ENCODE peak calls at places on chromosomes 12 and 14, in four cellular contexts. A is Panc1, J is K562, W is HepG2. C is an unnamed sample.

GRCh38 chr12:131123817-131124216 is 170.1 kb downstream of the ADGRD1 start:
- DNase-seq in W (no peak), J (no peak), A (no peak), C (no peak)

GRCh38 chr12:131506426-131506825 is 204.5 kb upstream of the SFSWAP start:
- DNase-seq in W (no peak), A (no peak), J (no peak), C (no peak)

GRCh38 chr12:42278116-42278485 is 40.1 kb upstream of the YAF2 start:
- DNase-seq in J (no peak), W (no peak), A (no peak), C (no peak)

GRCh38 chr12:59151243-59151642 is 230.9 kb upstream of the LRIG3 start:
- DNase-seq in J (no peak), W (no peak), A (no peak), C (no peak)

GRCh38 chr12:4979737-4980136 is 63.9 kb upstream of the KCNA5 start:
- DNase-seq in W (no peak), J (no peak), A (no peak), C (no peak)

GRCh38 chr12:85519163-85519562 is 239.1 kb downstream of the ALX1 start:
- DNase-seq in J (no peak), A (no peak), W (no peak), C (no peak)

GRCh38 chr14:105091335-105092123 is 26.3 kb upstream of the GPR132 start:
- DNase-seq in J (no peak), W (peak; percentile 71), A (no peak), C (peak; percentile 77)

GRCh38 chr14:97796511-97796910 is 999.3 kb downstream of the VRK1 start:
- DNase-seq in W (no peak), J (no peak), A (no peak), C (no peak)

GRCh38 chr12:3168775-3169221 is 91.6 kb downstream of the TSPAN9 start:
- DNase-seq in A (peak; percentile 22), J (peak; percentile 21), W (no peak), C (peak; percentile 72)

GRCh38 chr12:109678732-109679131 is 34.9 kb upstream of the FAM222A start:
- DNase-seq in A (no peak), J (no peak), W (no peak), C (no peak)

GRCh38 chr12:88624911-88625310 is 44.6 kb upstream of the KITLG start:
- DNase-seq in A (no peak), W (no peak), J (no peak), C (no peak)

GRCh38 chr12:6834254-6834653 is 6.0 kb downstream of the P3H3 start:
- DNase-seq in W (no peak), J (no peak), A (no peak), C (no peak)

GRCh38 chr14:43894534-43894933 is 612.5 kb downstream of the FSCB start:
- DNase-seq in A (no peak), J (peak; percentile 9), W (no peak), C (peak; percentile 7)

DNA sequence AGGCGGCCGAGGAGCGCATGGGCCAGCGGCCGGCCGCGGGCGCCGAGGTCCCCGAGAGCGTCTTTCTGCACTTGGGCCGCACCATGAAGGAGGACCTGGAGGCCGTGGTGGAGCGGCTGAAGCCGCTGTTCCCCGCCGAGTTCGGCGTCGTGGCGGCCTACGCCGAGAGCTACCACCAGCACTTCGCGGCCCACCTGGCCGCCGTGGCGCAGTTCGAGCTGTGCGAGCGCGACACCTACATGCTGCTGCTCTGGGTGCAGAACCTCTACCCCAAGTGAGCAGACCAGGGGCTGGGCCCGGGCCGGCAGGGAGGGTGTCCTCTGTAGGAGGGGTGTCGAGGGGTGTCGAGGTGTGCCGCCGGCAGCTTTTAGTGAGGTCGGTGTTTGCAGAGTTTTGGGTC is 4.1 kb downstream of the TNFAIP2 start:
- DNase-seq in A (no peak), J (no peak), W (no peak), C (no peak)
- TF ChIP-seq TCF7L2 in A (no peak), J (no peak), W (no peak), C (no peak)

GRCh38 chr14:93269341-93270068 is 62.4 kb downstream of the UBR7 start:
- DNase-seq in A (peak; percentile 45), W (peak; percentile 24), J (peak; percentile 57), C (no peak)
- TF ChIP-seq TCF7L2 in A (no peak), W (no peak), J (no peak), C (no peak)

GRCh38 chr12:9149372-9149771 is 33.7 kb upstream of the A2M start:
- DNase-seq in W (no peak), A (no peak), J (peak; percentile 3), C (peak; percentile 16)
- TF ChIP-seq TCF7L2 in W (no peak), A (no peak), J (no peak), C (no peak)

DNA sequence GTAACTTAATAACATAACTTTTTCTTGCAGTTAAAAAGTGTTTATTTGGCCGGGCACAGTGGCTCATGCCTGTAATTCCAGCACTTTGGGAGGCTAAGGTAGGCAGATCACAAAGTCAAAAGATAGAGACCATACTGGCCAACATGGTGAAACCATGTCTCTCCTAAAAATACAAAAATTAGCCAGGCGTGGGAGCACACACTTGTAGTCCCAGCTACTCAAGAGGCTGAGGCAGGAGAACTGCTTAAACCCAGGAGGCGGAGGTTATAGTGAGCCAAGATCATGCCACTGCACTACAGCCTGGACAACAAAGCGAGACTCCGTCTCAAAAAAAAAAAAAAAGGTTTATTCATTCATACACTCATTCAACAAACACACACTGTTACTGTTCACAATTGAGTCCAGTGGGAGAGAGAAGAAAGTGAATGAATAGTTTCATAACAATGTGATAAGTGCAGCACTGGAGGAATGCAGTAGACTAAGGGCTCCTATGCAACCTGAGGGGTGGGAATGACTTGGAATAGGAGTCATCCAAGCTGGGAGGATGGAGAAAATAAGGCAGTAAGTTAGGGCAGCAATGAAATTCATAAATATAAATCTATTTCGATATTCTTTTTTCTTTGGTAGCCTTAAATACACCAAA is 19.8 kb downstream of the DAD1 start:
- DNase-seq in A (no peak), J (no peak), W (no peak), C (no peak)
- TF ChIP-seq TCF7L2 in A (no peak), J (no peak), W (no peak), C (no peak)

DNA sequence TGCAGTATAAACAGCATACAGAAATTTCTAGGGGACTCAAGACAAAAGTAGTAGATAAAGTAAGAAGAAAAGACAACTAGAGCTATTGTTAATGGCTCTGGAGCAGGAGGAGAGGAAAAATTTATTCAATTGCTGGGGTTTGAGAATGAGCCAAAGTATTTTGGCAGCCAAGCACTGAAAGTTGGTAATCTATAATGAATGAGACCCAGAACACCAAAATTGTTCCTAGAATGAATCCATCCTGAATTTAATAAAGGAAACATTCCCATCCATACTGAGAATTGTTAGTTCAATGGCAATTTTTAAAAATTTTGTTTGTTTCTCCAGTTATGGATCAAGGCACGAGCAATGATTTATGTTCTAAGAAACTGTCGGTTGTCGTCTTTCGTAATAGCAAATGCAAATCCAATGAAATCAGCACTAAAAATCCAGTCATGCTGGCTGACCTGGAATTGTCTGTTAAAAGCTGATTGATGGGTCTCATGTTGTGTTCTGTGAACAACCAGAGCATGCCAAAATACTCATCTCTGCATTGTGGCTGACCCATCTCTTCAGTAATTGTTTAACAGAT is 170.9 kb upstream of the LMNTD1 start:
- DNase-seq in W (no peak), A (no peak), J (no peak), C (no peak)
- TF ChIP-seq TCF7L2 in W (no peak), A (no peak), J (no peak), C (no peak)

GRCh38 chr12:45235087-45236025 is 19.5 kb downstream of the ANO6 start:
- DNase-seq in W (peak; percentile 16), J (peak; percentile 18), A (no peak), C (peak; percentile 62)
- TF ChIP-seq TCF7L2 in W (no peak), J (no peak), A (peak; percentile 94), C (peak; percentile 47)

C was measured in HCT116.